ENCODE peak calls at places on chromosomes 7 and 10, in five cellular contexts. T is upper lobe of left lung, J is HepG2, X is GM12878, A is A549. I is an unnamed sample.
A peak's percentile ranks its signal among the peaks of the same experiment; 100 is the strongest.

GRCh38 chr7:120827719-120828118 is 30.2 kb downstream of the TSPAN12 start:
- ATAC-seq in T (no peak), J (no peak), X (no peak), A (no peak), I (no peak)

GRCh38 chr7:104208421-104208780 is 588 bp upstream of the ORC5 start:
- ATAC-seq in T (no peak), J (peak; percentile 21), X (no peak), A (no peak), I (peak; percentile 4)

GRCh38 chr7:40470111-40470736 is 335.4 kb downstream of the SUGCT start:
- ATAC-seq in T (no peak), J (peak; percentile 100), X (no peak), A (no peak), I (peak; percentile 22)

GRCh38 chr7:137871173-137871915 is 24.6 kb upstream of the DGKI start:
- ATAC-seq in T (peak; percentile 55), J (peak; percentile 27), X (no peak), A (no peak), I (peak; percentile 88)

GRCh38 chr7:39595102-39595620 is 28.2 kb upstream of the RALA start:
- ATAC-seq in T (no peak), J (no peak), X (no peak), A (no peak), I (no peak)

GRCh38 chr10:35506741-35507140 is 98.4 kb upstream of the GJD4 start:
- ATAC-seq in T (no peak), J (no peak), X (peak; percentile 53), A (no peak), I (no peak)

GRCh38 chr7:150569245-150569644 is 2.1 kb downstream of the GIMAP4 start:
- ATAC-seq in T (no peak), J (no peak), X (no peak), A (no peak), I (no peak)

GRCh38 chr10:43162604-43163003 is 24.4 kb downstream of the CSGALNACT2 start:
- ATAC-seq in T (no peak), J (no peak), X (no peak), A (no peak), I (no peak)

GRCh38 chr7:116426428-116427156 is 72.9 kb upstream of the CAV2 start:
- ATAC-seq in T (no peak), J (no peak), X (no peak), A (peak; percentile 85), I (no peak)
- TF ChIP-seq EP300 in T (no peak), J (no peak), X (no peak), A (peak; percentile 59), I (no peak)

GRCh38 chr7:32694182-32694581 is 197.4 kb downstream of the KBTBD2 start:
- ATAC-seq in T (no peak), J (no peak), X (no peak), A (no peak), I (no peak)
- H3K4me3 ChIP-seq in T (no peak overlapping the region), J (no peak overlapping the region), X (no peak overlapping the region), A (no peak overlapping the region), I (no peak overlapping the region)

GRCh38 chr10:102769375-102770107 is 25.8 kb downstream of the WBP1L start:
- ATAC-seq in T (no peak), J (peak; percentile 97), X (no peak), A (peak; percentile 93), I (no peak)
- H3K27ac ChIP-seq in T (peak overlapping the region; percentile 61), J (peak overlapping the region; percentile 87), X (no peak overlapping the region), A (peak overlapping the region; percentile 50), I (peak overlapping the region; percentile 97)

DNA sequence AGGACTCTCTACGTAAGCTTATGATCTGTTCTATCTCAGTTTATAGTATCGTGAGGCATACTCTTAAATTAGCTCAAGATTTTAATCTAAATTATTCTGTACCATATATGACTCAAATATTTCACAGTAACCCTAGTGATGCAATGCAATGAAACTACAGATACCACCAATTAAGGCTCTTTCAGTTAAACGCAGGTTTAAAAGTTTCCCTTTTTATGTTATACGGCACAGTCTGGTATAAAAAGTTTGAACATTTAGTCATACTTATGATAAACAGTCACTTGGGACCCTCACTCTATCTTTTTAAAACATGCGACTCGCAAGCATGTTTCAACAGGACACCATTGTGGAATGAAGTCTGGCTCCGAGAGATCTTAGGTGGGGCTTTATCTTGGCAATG is 107.2 kb downstream of the CDK6 start:
- ATAC-seq in T (no peak), J (no peak), X (no peak), A (no peak), I (no peak)
- TF ChIP-seq EP300 in T (no peak), J (no peak), X (no peak), A (no peak), I (no peak)

DNA sequence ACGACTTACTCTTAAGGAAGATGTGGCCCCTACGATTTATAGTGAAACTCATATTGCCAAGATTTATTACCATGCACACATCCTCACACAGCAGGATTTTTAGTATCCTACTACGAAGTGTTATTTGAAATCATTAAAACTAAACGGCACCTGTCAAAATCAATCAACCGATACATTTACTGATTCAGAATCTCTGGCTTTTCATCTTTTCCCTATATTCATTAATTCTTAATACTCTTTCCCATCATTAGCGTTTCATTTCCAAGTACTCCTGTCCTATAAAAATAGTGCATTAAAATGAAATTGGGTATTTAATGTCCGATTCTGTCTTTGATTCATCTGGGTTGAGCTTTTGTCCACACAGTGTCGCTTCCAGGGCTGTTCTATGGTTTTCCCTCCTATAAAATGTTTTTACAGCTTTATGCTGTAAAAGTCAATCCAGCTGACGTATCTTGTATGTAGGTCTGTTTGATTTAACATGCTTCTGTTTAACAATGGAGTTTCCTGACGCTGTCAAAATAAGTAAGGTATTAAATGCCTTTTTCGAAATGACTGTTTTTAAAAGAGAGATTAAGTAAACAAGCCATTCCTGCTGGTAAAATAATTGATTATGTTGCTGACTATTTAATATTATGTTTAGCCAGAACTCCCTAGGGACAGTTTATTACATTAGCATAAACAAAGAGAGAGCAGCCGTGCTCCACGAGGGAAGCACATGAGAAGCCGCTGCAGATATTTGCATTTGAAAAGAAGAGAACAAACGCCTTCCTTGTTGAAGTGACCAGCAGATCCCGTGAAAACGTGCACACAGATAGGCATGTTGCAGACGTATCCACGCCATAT is 22.3 kb upstream of the SFMBT2 start:
- ATAC-seq in T (no peak), J (no peak), X (no peak), A (no peak), I (no peak)
- H3K4me3 ChIP-seq in T (no peak overlapping the region), J (no peak overlapping the region), X (no peak overlapping the region), A (no peak overlapping the region), I (no peak overlapping the region)

DNA sequence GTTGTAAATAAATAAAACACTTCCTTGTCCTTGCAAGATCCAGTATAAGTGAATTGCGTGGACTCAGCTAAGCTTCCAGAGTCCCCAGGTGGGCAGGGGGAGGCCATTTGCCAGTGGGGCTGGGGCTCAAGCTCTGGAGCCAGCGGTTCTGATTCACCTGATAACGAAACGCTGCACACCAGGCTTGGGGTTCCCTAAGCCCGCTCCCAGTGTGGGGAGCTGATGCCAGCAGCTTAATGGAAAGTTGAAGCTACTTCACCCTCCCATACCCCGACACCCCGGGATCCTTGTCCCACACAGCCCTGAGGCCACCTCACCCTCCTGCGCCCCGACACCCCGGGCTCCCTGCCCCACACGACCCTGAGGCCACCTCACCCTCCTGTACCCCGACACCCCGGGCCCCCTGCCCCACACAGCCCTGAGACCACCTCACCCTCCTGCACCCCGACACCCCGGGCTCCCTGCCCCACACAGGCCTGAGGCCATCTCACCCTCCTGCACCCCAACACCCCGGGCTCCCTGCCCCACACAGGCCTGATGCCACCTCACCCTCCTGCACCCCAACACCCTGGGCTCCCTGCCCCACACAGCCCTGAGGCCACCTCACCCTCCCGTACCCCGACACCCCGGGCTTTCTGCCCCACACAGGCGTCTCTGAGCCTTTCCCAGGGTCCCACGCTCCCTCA is 30.8 kb downstream of the FKBP6 start:
- ATAC-seq in T (peak; percentile 23), J (peak; percentile 28), X (no peak), A (peak; percentile 36), I (no peak)
- H3K27ac ChIP-seq in T (no peak overlapping the region), J (peak overlapping the region; percentile 78), X (no peak overlapping the region), A (peak overlapping the region; percentile 59), I (no peak overlapping the region)

GRCh38 chr10:71633935-71634334 is 85.6 kb downstream of the C10orf105 start:
- ATAC-seq in T (no peak), J (peak; percentile 20), X (no peak), A (peak; percentile 26), I (no peak)

GRCh38 chr10:71636588-71636987 is 83.0 kb downstream of the C10orf105 start:
- ATAC-seq in T (no peak), J (no peak), X (no peak), A (no peak), I (no peak)

GRCh38 chr10:71635867-71636266 is 83.7 kb downstream of the C10orf105 start:
- ATAC-seq in T (no peak), J (no peak), X (no peak), A (no peak), I (no peak)

GRCh38 chr10:71634531-71635164 is 84.9 kb downstream of the C10orf105 start:
- ATAC-seq in T (no peak), J (peak; percentile 6), X (no peak), A (no peak), I (no peak)

DNA sequence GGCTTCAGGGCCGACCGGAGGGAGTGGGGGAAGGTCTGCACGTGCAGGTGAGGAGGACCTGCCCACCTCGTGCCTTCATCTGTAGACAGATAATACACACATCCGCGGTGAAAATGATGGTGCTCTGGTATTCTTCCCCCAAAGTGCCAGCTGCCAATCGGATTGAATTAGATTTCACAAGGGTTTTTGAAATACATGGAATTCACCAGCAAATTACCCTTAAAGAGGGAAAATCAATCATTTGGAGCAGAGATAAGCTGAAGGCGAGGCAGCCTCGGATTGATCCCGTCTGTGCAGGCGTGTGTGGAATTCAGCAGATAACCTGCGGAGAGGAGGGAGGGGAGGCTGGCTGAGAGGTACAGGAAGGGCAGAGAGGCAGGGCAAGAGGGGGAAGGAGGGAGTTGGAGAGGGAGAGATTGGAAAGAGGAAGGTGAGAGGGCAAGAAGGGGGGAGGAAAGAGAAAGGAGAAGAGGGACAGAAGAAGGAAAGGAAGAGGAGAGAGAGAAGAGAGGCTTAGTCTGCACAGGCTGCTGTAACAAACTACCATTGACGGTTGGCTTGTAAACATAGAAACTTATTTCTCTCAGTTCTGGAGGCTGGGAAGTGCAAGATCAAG is 84.2 kb downstream of the C10orf105 start:
- ATAC-seq in T (no peak), J (no peak), X (no peak), A (no peak), I (no peak)
- TF ChIP-seq EP300 in T (no peak), J (no peak), X (no peak), A (no peak), I (no peak)

GRCh38 chr10:11018830-11019692 is 1.4 kb downstream of the CELF2 start:
- ATAC-seq in T (peak; percentile 13), J (no peak), X (no peak), A (no peak), I (no peak)

GRCh38 chr10:11018426-11018818 is 750 bp downstream of the CELF2 start:
- ATAC-seq in T (no peak), J (no peak), X (no peak), A (no peak), I (peak; percentile 17)

GRCh38 chr10:11016959-11017574 is 605 bp upstream of the CELF2 start:
- ATAC-seq in T (peak; percentile 53), J (no peak), X (peak; percentile 66), A (peak; percentile 31), I (peak; percentile 72)

GRCh38 chr10:11015371-11015934 is 2.2 kb upstream of the CELF2 start:
- ATAC-seq in T (no peak), J (no peak), X (no peak), A (no peak), I (no peak)

GRCh38 chr10:11017575-11018425 is at the start of gene CELF2:
- ATAC-seq in T (peak; percentile 85), J (no peak), X (peak; percentile 77), A (peak; percentile 55), I (peak; percentile 87)
- H3K4me3 ChIP-seq in T (peak within 1 kb of the TSS; percentile 62), J (no peak within 1 kb of the TSS), X (peak within 1 kb of the TSS; percentile 67), A (peak within 1 kb of the TSS; percentile 48), I (peak within 1 kb of the TSS; percentile 74)

GRCh38 chr10:67115972-67116371 is 190.1 kb downstream of the LRRTM3 start:
- ATAC-seq in T (no peak), J (no peak), X (no peak), A (no peak), I (no peak)
- H3K27ac ChIP-seq in T (no peak overlapping the region), J (no peak overlapping the region), X (no peak overlapping the region), A (no peak overlapping the region), I (no peak overlapping the region)